ENCODE peak calls at places on chromosomes 5 and 9, in six cellular contexts. One of them, this sample, is unnamed.

GRCh38 chr5:59596586-59597348 is 296.8 kb downstream of the PDE4D start:
- DNase-seq in left cardiac atrium: no peak
- DNase-seq in brain microvascular endothelial cell: no peak
- DNase-seq in choroid plexus epithelial cell: peak
- DNase-seq in MCF 10A: peak
- DNase-seq in kidney epithelial cell: no peak
- DNase-seq in this sample: no peak

GRCh38 chr5:33827885-33828284 is 63.9 kb downstream of the ADAMTS12 start:
- DNase-seq in left cardiac atrium: no peak
- DNase-seq in brain microvascular endothelial cell: no peak
- DNase-seq in choroid plexus epithelial cell: no peak
- DNase-seq in MCF 10A: no peak
- DNase-seq in kidney epithelial cell: no peak
- DNase-seq in this sample: no peak

GRCh38 chr5:146340260-146341081 is 1.8 kb downstream of the POU4F3 start:
- DNase-seq in left cardiac atrium: peak
- DNase-seq in brain microvascular endothelial cell: peak
- DNase-seq in choroid plexus epithelial cell: peak
- DNase-seq in MCF 10A: peak
- DNase-seq in kidney epithelial cell: peak
- DNase-seq in this sample: peak

GRCh38 chr9:91130796-91131318 is 230.9 kb downstream of the AUH start:
- DNase-seq in left cardiac atrium: no peak
- DNase-seq in brain microvascular endothelial cell: no peak
- DNase-seq in choroid plexus epithelial cell: no peak
- DNase-seq in MCF 10A: peak
- DNase-seq in kidney epithelial cell: no peak
- DNase-seq in this sample: no peak

GRCh38 chr9:94250456-94250855 is 8.6 kb upstream of the ZNF169 start:
- DNase-seq in left cardiac atrium: no peak
- DNase-seq in brain microvascular endothelial cell: no peak
- DNase-seq in choroid plexus epithelial cell: no peak
- DNase-seq in MCF 10A: no peak
- DNase-seq in kidney epithelial cell: no peak
- DNase-seq in this sample: no peak

GRCh38 chr9:86866739-86867138 is 80.6 kb downstream of the GAS1 start:
- DNase-seq in left cardiac atrium: no peak
- DNase-seq in brain microvascular endothelial cell: no peak
- DNase-seq in choroid plexus epithelial cell: no peak
- DNase-seq in MCF 10A: no peak
- DNase-seq in kidney epithelial cell: no peak
- DNase-seq in this sample: no peak

GRCh38 chr5:115351356-115352195 is 55.1 kb upstream of the CCDC112 start:
- DNase-seq in left cardiac atrium: no peak
- DNase-seq in brain microvascular endothelial cell: peak
- DNase-seq in choroid plexus epithelial cell: peak
- DNase-seq in MCF 10A: peak
- DNase-seq in kidney epithelial cell: peak
- DNase-seq in this sample: no peak

GRCh38 chr9:70987986-70988385 is 133.4 kb downstream of the TRPM3 start:
- DNase-seq in left cardiac atrium: no peak
- DNase-seq in brain microvascular endothelial cell: peak
- DNase-seq in choroid plexus epithelial cell: peak
- DNase-seq in MCF 10A: peak
- DNase-seq in kidney epithelial cell: no peak
- DNase-seq in this sample: no peak

GRCh38 chr9:121169094-121169601 is 32.5 kb downstream of the RAB14 start:
- DNase-seq in left cardiac atrium: peak
- DNase-seq in brain microvascular endothelial cell: peak
- DNase-seq in choroid plexus epithelial cell: peak
- DNase-seq in MCF 10A: peak
- DNase-seq in kidney epithelial cell: no peak
- DNase-seq in this sample: peak

GRCh38 chr9:4862506-4863250 is 69.9 kb downstream of the RCL1 start:
- DNase-seq in left cardiac atrium: peak
- DNase-seq in brain microvascular endothelial cell: no peak
- DNase-seq in choroid plexus epithelial cell: peak
- DNase-seq in MCF 10A: no peak
- DNase-seq in kidney epithelial cell: no peak
- DNase-seq in this sample: peak

GRCh38 chr5:88727705-88728313 is 155.2 kb downstream of the MEF2C start:
- DNase-seq in left cardiac atrium: no peak
- DNase-seq in brain microvascular endothelial cell: no peak
- DNase-seq in choroid plexus epithelial cell: peak
- DNase-seq in MCF 10A: peak
- DNase-seq in kidney epithelial cell: no peak
- DNase-seq in this sample: no peak

This sample was measured in ovary.